ENCODE peak calls at places on chromosomes 16 and 17, in eight cellular contexts. A is activated CD8-positive, alpha-beta memory T cell treated with anti-CD3 and anti-CD28 coated beads for 1 hour; D is T-helper 9 cell; W is fibroblast of lung; P is H4; H is AG10803; F is iPS-NIHi11; M is GDM1. N is an unnamed sample.

GRCh38 chr16:17748005-17748719 is 277.4 kb upstream of the XYLT1 start:
- DNase-seq in A (no peak), D (no peak), W (no peak), P (no peak), H (no peak), F (peak), M (no peak), N (no peak)

GRCh38 chr17:73522107-73522506 is 122.1 kb downstream of the SDK2 start:
- DNase-seq in A (no peak), D (no peak), W (no peak), P (no peak), H (no peak), F (no peak), M (no peak), N (no peak)

GRCh38 chr17:80817321-80817845 is 174.3 kb upstream of the CHMP6 start:
- DNase-seq in A (no peak), D (no peak), W (no peak), P (no peak), H (no peak), F (no peak), M (no peak), N (no peak)

GRCh38 chr16:90047714-90048346 is 28.6 kb upstream of the DBNDD1 start:
- DNase-seq in A (no peak), D (peak), W (no peak), P (no peak), H (no peak), F (peak), M (no peak), N (no peak)

GRCh38 chr16:30966033-30966619 is 8.6 kb downstream of the SETD1A start:
- DNase-seq in A (no peak), D (no peak), W (no peak), P (no peak), H (no peak), F (no peak), M (no peak), N (no peak)

GRCh38 chr16:47196457-47196856 is 52.7 kb upstream of the NETO2 start:
- DNase-seq in A (no peak), D (no peak), W (no peak), P (no peak), H (no peak), F (no peak), M (no peak), N (no peak)

GRCh38 chr17:80125656-80126448 is 21.1 kb downstream of the EIF4A3 start:
- DNase-seq in A (no peak), D (no peak), W (peak), P (no peak), H (peak), F (no peak), M (no peak), N (no peak)

GRCh38 chr17:604719-605118 is 109.9 kb downstream of the VPS53 start:
- DNase-seq in A (no peak), D (no peak), W (peak), P (no peak), H (no peak), F (no peak), M (no peak), N (no peak)

GRCh38 chr17:27921599-27921998 is 28.4 kb upstream of the LYRM9 start:
- DNase-seq in A (no peak), D (no peak), W (no peak), P (no peak), H (no peak), F (no peak), M (no peak), N (no peak)

GRCh38 chr16:85633438-85633743 is 20.3 kb downstream of the GSE1 start:
- DNase-seq in A (no peak), D (no peak), W (no peak), P (no peak), H (no peak), F (no peak), M (no peak), N (no peak)

GRCh38 chr16:57509231-57509923 is 23.1 kb upstream of the DOK4 start:
- DNase-seq in A (no peak), D (no peak), W (no peak), P (no peak), H (no peak), F (no peak), M (no peak), N (peak)

GRCh38 chr16:978403-978802 is 3.2 kb upstream of the SOX8 start:
- DNase-seq in A (no peak), D (no peak), W (no peak), P (no peak), H (no peak), F (no peak), M (no peak), N (no peak)

GRCh38 chr16:874366-875181 is 74.0 kb upstream of the GNG13 start:
- DNase-seq in A (no peak), D (no peak), W (no peak), P (no peak), H (no peak), F (no peak), M (no peak), N (no peak)

GRCh38 chr17:76528528-76529223 is 8.8 kb downstream of the CYGB start:
- DNase-seq in A (no peak), D (no peak), W (no peak), P (no peak), H (peak), F (no peak), M (no peak), N (peak)

GRCh38 chr17:57577751-57578607 is 167.1 kb downstream of the CCDC182 start:
- DNase-seq in A (no peak), D (no peak), W (peak), P (peak), H (peak), F (peak), M (no peak), N (peak)

GRCh38 chr17:47179141-47179540 is 10.0 kb downstream of the CDC27 start:
- DNase-seq in A (no peak), D (no peak), W (no peak), P (no peak), H (no peak), F (no peak), M (no peak), N (no peak)

GRCh38 chr16:85415196-85415988 is 197.7 kb upstream of the GSE1 start:
- DNase-seq in A (no peak), D (no peak), W (no peak), P (no peak), H (no peak), F (no peak), M (no peak), N (peak)

GRCh38 chr16:70713342-70713741 is 27.5 kb upstream of the MTSS2 start:
- DNase-seq in A (no peak), D (no peak), W (no peak), P (no peak), H (no peak), F (no peak), M (no peak), N (no peak)

GRCh38 chr17:64580384-64581307 is 73.9 kb downstream of the CEP95 start:
- DNase-seq in A (no peak), D (no peak), W (peak), P (no peak), H (peak), F (no peak), M (no peak), N (no peak)

GRCh38 chr16:89923640-89924297 is 627 bp downstream of the TUBB3 start:
- DNase-seq in A (no peak), D (no peak), W (no peak), P (peak), H (no peak), F (no peak), M (no peak), N (peak)

GRCh38 chr17:61208301-61209098 is 191.1 kb upstream of the TBX2 start:
- DNase-seq in A (no peak), D (no peak), W (no peak), P (no peak), H (no peak), F (no peak), M (no peak), N (no peak)

GRCh38 chr16:68764866-68765265 is 27.8 kb downstream of the CDH1 start:
- DNase-seq in A (no peak), D (no peak), W (no peak), P (no peak), H (no peak), F (no peak), M (no peak), N (no peak)

GRCh38 chr17:491086-492014 is 138.7 kb upstream of the RPH3AL start:
- DNase-seq in A (no peak), D (peak), W (peak), P (no peak), H (peak), F (peak), M (no peak), N (peak)

GRCh38 chr17:8520981-8521380 is 85.3 kb downstream of the NDEL1 start:
- DNase-seq in A (no peak), D (no peak), W (no peak), P (no peak), H (peak), F (no peak), M (no peak), N (no peak)

GRCh38 chr16:10123141-10123540 is 59.1 kb downstream of the GRIN2A start:
- DNase-seq in A (no peak), D (no peak), W (peak), P (no peak), H (peak), F (no peak), M (no peak), N (no peak)

GRCh38 chr17:27996157-27997043 is 46.1 kb upstream of the NLK start:
- DNase-seq in A (no peak), D (no peak), W (no peak), P (no peak), H (no peak), F (no peak), M (no peak), N (no peak)

GRCh38 chr17:37067555-37068111 is 118.9 kb downstream of the AATF start:
- DNase-seq in A (no peak), D (no peak), W (peak), P (peak), H (peak), F (no peak), M (no peak), N (peak)

GRCh38 chr16:70375636-70376611 is 29.2 kb downstream of the DDX19A start:
- DNase-seq in A (no peak), D (no peak), W (no peak), P (no peak), H (no peak), F (no peak), M (no peak), N (no peak)

GRCh38 chr17:35299108-35299507 is 56.2 kb downstream of the SLFN5 start:
- DNase-seq in A (no peak), D (no peak), W (no peak), P (no peak), H (peak), F (no peak), M (peak), N (no peak)

GRCh38 chr17:77358801-77359716 is 218.3 kb downstream of the SEC14L1 start:
- DNase-seq in A (no peak), D (no peak), W (no peak), P (no peak), H (no peak), F (no peak), M (no peak), N (no peak)